ENCODE peak calls at places on chromosomes 11 and 22, in seven cellular contexts. W, U, B, R, V, O and D are unnamed samples.

GRCh38 chr22:48819232-48819631 is 1008.4 kb downstream of the BRD1 start:
- DNase-seq in W (no peak), V (no peak), R (no peak), U (no peak), O (no peak), B (no peak), D (no peak)

GRCh38 chr11:19672591-19673206 is 39.9 kb upstream of the NAV2 start:
- DNase-seq in O (peak; percentile 23), W (no peak), B (no peak), R (no peak), U (peak; percentile 56), V (no peak), D (no peak)

GRCh38 chr22:46884365-46884764 is 121.9 kb downstream of the TBC1D22A start:
- DNase-seq in R (no peak), V (no peak), W (no peak), O (no peak), U (no peak), B (no peak), D (no peak)

GRCh38 chr11:118060081-118060661 is 16.7 kb upstream of the TMPRSS4 start:
- DNase-seq in W (no peak), V (no peak), U (no peak), R (no peak), O (no peak), B (no peak), D (no peak)

GRCh38 chr11:10846664-10847063 is 11.2 kb downstream of the ZBED5 start:
- DNase-seq in W (no peak), R (no peak), V (no peak), O (no peak), U (no peak), B (no peak), D (no peak)

GRCh38 chr22:28051787-28052356 is 132.8 kb upstream of the PITPNB start:
- DNase-seq in V (peak; percentile 72), O (peak; percentile 33), R (peak; percentile 29), U (peak; percentile 44), W (no peak), B (peak; percentile 54), D (no peak)

GRCh38 chr11:19200410-19201201 is 1.2 kb downstream of the CSRP3 start:
- DNase-seq in U (no peak), V (peak; percentile 77), B (no peak), W (peak; percentile 20), O (peak; percentile 71), R (peak; percentile 19), D (no peak)

GRCh38 chr11:71249301-71249700 is 3.1 kb downstream of the SHANK2 start:
- DNase-seq in W (no peak), R (no peak), B (no peak), V (no peak), U (no peak), O (no peak), D (no peak)

GRCh38 chr11:119055901-119056300 is 1.1 kb downstream of the HYOU1 start:
- DNase-seq in V (peak; percentile 62), R (peak; percentile 49), W (no peak), U (no peak), B (no peak), O (peak; percentile 22), D (no peak)